ENCODE peak calls at places on chromosomes 5 and 9, in four cellular contexts. L is K562, S is A549, H is GM12878. Z is an unnamed sample.

GRCh38 chr5:126031989-126032716 is 391.1 kb upstream of the GRAMD2B start:
- DNase-seq in L (no peak), S (no peak), H (no peak), Z (no peak)

GRCh38 chr9:89845321-89845720 is 240.5 kb downstream of the GADD45G start:
- DNase-seq in L (no peak), S (no peak), H (no peak), Z (no peak)

GRCh38 chr9:86183225-86183808 is 76.1 kb downstream of the C9orf153 start:
- DNase-seq in L (no peak), S (no peak), H (no peak), Z (peak; percentile 10)

GRCh38 chr5:122458278-122458872 is 146.3 kb downstream of the SNCAIP start:
- DNase-seq in L (peak; percentile 9), S (peak; percentile 30), H (no peak), Z (peak; percentile 6)

GRCh38 chr9:5375790-5376477 is 36.3 kb upstream of the RLN1 start:
- DNase-seq in L (no peak), S (no peak), H (no peak), Z (no peak)

GRCh38 chr5:134226441-134227192 is 744 bp upstream of the PPP2CA start:
- DNase-seq in L (no peak), S (peak; percentile 10), H (no peak), Z (peak; percentile 29)

GRCh38 chr9:90112791-90113190 is 508.0 kb downstream of the GADD45G start:
- DNase-seq in L (no peak), S (no peak), H (no peak), Z (no peak)

GRCh38 chr9:31519826-31520225 is 864.6 kb upstream of the ACO1 start:
- DNase-seq in L (no peak), S (no peak), H (no peak), Z (no peak)

GRCh38 chr9:96514108-96514824 is 64.3 kb downstream of the HABP4 start:
- DNase-seq in L (no peak), S (no peak), H (no peak), Z (no peak)

GRCh38 chr9:27714388-27714787 is 141.1 kb upstream of the C9orf72 start:
- DNase-seq in L (no peak), S (peak; percentile 3), H (no peak), Z (no peak)

GRCh38 chr9:20566401-20566800 is 55.9 kb downstream of the MLLT3 start:
- DNase-seq in L (no peak), S (no peak), H (no peak), Z (no peak)

GRCh38 chr5:13946111-13946510 is 1.6 kb upstream of the DNAH5 start:
- DNase-seq in L (no peak), S (no peak), H (no peak), Z (no peak)

DNA sequence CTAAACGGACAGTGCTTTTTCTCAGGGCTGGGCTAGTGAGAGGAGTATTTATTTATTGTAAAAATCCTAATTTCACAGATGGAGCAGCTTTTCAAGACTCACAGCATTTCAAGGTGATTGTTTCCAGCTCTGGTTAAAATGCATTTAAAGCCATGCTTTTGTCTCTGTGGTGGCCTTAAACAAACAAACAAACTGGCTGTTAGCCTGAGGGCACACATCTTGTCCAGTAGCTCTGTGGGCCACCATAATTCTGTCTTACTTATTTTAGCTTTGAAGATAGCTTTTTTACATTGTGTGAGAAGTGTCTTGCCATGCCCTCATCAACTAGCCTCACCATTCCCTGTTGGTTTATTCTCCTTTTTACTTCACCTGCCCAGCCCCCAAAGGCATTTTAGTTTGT is 218.2 kb downstream of the PSAT1 start:
- DNase-seq in L (no peak), S (no peak), H (no peak), Z (no peak)
- TF ChIP-seq POLR2AphosphoS2 in L (no peak), S (no peak), H (no peak), Z (no peak)

DNA sequence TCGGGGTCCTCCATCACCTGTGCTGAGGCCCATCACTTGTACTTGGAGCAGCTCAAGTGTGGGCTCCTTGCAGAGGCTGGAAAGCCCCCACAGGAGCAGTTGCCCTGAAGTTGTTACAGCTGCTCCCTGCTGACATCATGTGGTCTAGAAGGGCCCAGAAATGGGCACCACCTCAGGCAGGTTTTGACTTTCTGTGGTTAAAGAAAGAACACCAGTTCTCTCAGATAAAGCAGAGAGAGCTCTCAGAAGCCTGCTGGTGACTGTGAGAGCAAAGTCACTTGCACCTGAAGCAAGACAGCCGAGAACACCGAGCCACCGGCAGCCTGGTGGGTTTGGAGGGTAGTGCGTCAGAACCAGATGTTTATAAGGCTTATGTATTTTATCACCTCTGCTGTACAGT is 70.4 kb downstream of the MVB12B start:
- DNase-seq in L (no peak), S (no peak), H (peak; percentile 54), Z (no peak)
- TF ChIP-seq POLR2AphosphoS2 in L (no peak), S (no peak), H (no peak), Z (no peak)

DNA sequence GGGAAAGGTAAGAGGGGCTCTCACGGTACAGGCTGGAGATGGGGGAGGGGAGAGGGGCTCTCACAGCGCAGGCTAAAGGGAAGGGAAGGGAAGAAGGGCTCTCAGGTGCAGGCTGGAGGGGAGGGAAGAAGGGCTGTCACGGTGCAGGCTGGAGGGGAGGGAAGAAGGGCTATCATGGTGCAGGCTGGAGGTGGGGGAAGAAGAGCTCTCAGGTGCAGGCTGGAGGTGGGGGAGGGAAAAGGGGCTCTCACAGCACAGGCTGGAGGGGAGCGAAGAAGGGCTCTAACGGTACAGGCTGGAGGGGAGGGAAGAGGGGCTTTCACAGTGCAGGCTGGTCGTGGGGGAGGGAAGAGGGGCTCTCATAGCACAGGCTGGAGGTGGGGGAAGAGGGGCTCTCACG is 4.6 kb downstream of the SLC6A18 start:
- DNase-seq in L (no peak), S (no peak), H (no peak), Z (no peak)
- TF ChIP-seq POLR2AphosphoS2 in L (no peak), S (no peak), H (no peak), Z (no peak)

GRCh38 chr5:69052181-69052580 is 41.6 kb upstream of the SLC30A5 start:
- DNase-seq in L (no peak), S (no peak), H (no peak), Z (no peak)
- TF ChIP-seq POLR2AphosphoS2 in L (no peak), S (no peak), H (no peak), Z (no peak)

GRCh38 chr9:34512131-34513078 is 10.4 kb downstream of the ENHO start:
- DNase-seq in L (no peak), S (no peak), H (no peak), Z (peak; percentile 66)
- TF ChIP-seq POLR2AphosphoS2 in L (no peak), S (no peak), H (no peak), Z (no peak)

DNA sequence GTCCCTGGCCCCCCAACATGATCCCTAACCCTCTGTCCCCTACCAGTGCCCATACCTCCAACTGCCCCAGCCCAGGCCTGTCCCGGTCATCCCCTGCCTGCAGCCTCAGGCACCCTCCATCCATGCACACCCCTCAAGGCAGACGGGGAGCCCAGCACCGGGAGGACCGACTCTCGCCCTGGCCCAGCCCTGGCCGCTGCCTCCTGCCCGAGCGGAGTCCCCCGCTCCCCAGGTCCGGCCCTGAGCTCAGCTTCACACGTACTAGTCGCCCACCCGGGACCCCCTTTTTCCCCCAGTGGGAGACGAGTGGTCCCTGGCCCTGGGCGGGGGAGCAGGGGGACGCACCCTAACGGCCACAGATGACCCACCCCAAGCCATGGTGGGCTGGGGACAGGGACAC is 49.0 kb upstream of the UBAC1 start:
- DNase-seq in L (no peak), S (no peak), H (no peak), Z (no peak)
- TF ChIP-seq POLR2AphosphoS2 in L (no peak), S (no peak), H (no peak), Z (no peak)

DNA sequence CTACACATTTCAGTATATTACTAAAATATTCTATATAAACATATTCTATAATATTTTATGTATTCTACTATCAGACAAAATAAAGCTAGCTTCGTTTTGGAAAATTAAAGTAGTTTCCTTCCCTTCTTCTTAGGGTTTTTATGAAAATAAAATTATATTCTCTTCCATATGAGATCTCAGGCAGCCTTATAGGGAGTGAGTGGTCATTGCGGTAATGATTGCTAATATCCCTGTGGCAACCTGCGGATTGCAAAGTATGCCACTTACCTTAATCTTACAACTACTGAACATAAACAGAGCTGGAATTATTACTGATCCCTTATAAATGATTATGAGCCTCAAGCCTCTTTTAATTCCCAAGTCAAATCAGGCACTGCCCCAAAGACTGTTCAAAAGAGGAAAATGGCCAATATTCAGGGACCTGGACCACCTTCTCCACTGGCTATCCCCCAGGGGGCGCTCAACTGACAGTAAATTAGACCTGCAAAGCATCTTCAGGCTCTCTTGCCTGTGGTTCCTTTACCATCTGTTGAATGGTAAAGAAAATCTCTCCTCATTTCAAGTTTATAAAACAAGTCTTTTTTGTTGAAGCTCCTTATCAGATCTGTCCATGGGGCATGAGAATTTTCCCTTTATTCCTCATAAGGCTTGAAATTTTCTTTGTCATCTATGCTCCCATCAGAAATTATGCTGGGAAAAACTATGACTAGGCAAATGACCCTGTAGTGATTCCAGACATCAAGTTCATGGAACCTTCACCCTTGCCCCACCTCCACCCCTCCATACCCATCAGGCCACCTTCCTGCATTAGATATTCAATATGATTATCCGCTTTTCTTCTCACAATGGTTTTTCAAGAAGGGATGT is 163.9 kb downstream of the CEMIP2 start:
- DNase-seq in L (peak; percentile 75), S (peak; percentile 78), H (no peak), Z (peak; percentile 64)
- TF ChIP-seq POLR2AphosphoS2 in L (no peak), S (no peak), H (no peak), Z (no peak)

DNA sequence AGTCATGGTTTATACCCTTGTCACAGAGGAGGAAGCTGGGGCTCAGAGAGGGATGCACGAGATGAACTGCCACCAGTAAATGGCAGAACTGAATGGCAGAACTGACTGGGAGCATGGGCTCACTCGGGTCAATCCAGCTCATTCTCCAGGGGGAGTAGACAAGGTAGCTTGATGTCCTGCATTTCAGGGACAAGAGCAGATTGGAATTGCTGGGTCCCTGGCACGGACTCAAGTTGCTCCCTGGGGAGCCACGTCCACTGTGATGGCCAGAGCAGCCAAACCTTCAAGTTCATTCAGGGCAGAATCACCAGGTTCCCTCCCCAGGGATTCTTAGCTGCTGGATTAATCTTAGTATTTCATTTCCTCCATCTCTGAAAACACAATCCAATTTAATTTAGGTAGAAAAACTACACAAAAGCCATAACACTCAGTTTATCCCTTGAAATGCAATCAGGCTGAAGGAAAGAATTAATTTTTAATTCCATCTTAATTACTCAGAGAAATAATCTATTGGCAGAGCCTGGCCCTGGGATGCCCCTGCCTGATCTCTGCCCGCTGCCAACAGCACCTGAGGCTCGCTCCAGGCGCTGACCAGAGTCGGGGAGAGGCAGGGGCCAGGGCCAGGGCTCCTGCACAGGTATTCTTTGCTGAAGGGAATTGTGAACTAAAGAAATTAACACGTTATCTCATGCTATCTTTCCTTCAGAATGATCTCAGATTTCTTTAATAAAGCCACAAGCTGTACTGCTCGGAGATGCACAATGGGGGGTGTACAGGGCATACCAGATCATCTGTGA is 42.0 kb upstream of the UNC5A start:
- DNase-seq in L (no peak), S (no peak), H (no peak), Z (no peak)
- TF ChIP-seq POLR2AphosphoS2 in L (no peak), S (no peak), H (no peak), Z (no peak)

DNA sequence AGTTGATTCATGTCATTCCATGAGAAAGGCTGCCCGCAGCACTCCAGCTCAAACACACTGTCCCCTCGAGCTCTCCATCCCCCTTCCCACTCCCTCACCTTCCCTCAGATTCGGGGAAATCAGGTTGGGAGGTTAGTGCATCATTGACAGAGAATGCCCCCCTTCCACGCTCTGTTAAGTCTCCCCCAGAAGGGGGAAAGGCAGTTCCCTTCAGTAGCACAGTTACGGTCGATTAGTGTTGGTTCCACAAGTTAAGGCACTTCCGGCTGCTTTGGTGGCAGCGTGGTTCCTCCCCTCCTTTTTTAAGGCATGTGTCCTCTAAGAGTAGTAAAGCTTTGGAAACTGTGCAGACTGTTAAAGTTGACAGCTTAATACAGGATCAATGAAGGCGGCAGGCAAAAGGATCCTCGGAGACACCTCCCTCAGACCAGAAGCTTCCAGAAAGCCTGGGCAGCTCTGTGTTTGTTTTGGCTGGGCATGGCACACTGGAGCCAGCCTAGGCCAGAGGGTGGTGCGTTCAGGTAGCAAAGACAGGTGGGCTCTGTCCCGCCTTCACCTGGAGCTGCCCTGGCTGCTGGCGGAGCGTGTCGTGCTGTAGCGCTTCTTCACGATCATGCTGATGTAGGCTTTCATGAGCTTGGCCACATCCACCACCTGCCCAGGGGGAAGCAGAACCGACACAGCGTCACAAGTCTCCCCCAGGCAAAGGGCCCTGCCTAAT is 49.5 kb upstream of the RETREG1 start:
- DNase-seq in L (no peak), S (no peak), H (no peak), Z (no peak)
- TF ChIP-seq POLR2AphosphoS2 in L (no peak), S (no peak), H (no peak), Z (no peak)